ENCODE peak calls at places on chromosomes 3 and 15, in nine cellular contexts. M is effector CD4-positive, alpha-beta T cell; O is colonic mucosa; V is T-helper 1 cell; F is GM10248; S is MCF 10A; I is hippocampal formation; L is stimulated activated effector memory CD8-positive, alpha-beta T cell treated with anti-CD3 and anti-CD28 coated beads, Interleukin-12 subunit alpha, Interleukin-12 subunit beta, amount 100 ng/mL, for 72 hours; H is stimulated activated CD4-positive, alpha-beta T cell treated with anti-CD3 and anti-CD28 coated beads, TNF-alpha, amount 100 ng/mL, for 1 hour. U is an unnamed sample.

GRCh38 chr3:117736851-117737250 is 1027.3 kb downstream of the TUSC7 start:
- DNase-seq in M (no peak), O (no peak), V (no peak), F (no peak), S (peak; percentile 35), I (no peak), L (no peak), H (no peak), U (no peak)

GRCh38 chr3:165404357-165405042 is 208.3 kb upstream of the SLITRK3 start:
- DNase-seq in M (no peak), O (no peak), V (no peak), F (no peak), S (no peak), I (no peak), L (no peak), H (no peak), U (no peak)

GRCh38 chr15:55823191-55823670 is 80.3 kb upstream of the PRTG start:
- DNase-seq in M (no peak), O (no peak), V (no peak), F (no peak), S (peak; percentile 50), I (no peak), L (no peak), H (no peak), U (peak; percentile 89)

GRCh38 chr3:100999160-100999559 is 5.9 kb upstream of the ABI3BP start:
- DNase-seq in M (no peak), O (no peak), V (no peak), F (no peak), S (no peak), I (no peak), L (no peak), H (no peak), U (no peak)

GRCh38 chr3:18652781-18653180 is 227.6 kb upstream of the SATB1 start:
- DNase-seq in M (no peak), O (no peak), V (no peak), F (no peak), S (peak; percentile 13), I (no peak), L (no peak), H (no peak), U (no peak)

GRCh38 chr3:72445827-72446405 is 402.3 kb downstream of the SHQ1 start:
- DNase-seq in M (no peak), O (no peak), V (no peak), F (no peak), S (no peak), I (no peak), L (no peak), H (no peak), U (peak; percentile 24)

GRCh38 chr3:124393340-124393739 is 336.9 kb upstream of the UMPS start:
- DNase-seq in M (no peak), O (no peak), V (no peak), F (no peak), S (no peak), I (no peak), L (no peak), H (no peak), U (no peak)

GRCh38 chr3:134776518-134776917 is 18.5 kb upstream of the EPHB1 start:
- DNase-seq in M (no peak), O (no peak), V (no peak), F (no peak), S (no peak), I (no peak), L (no peak), H (no peak), U (no peak)

GRCh38 chr3:179563298-179563934 is 690 bp downstream of the ACTL6A start:
- DNase-seq in M (peak; percentile 57), O (peak; percentile 61), V (peak; percentile 79), F (peak; percentile 70), S (peak; percentile 84), I (no peak), L (peak; percentile 44), H (peak; percentile 18), U (peak; percentile 73)

GRCh38 chr15:62066663-62067447 is at the start of gene C2CD4A:
- DNase-seq in M (peak; percentile 44), O (peak; percentile 91), V (peak; percentile 33), F (peak; percentile 39), S (peak; percentile 63), I (no peak), L (peak; percentile 38), H (peak; percentile 21), U (peak; percentile 22)

U was measured in AG10803.